ENCODE peak calls at places on chromosomes 11 and 22, in six cellular contexts. R, F, B, W, G and A are unnamed samples.

GRCh38 chr22:38707346-38707745 is 1.6 kb downstream of the GTPBP1 start:
- DNase-seq in F (peak; percentile 68), G (peak; percentile 73), W (no peak), R (no peak), B (peak; percentile 40), A (peak; percentile 84)

GRCh38 chr22:49968831-49969661 is 8.5 kb downstream of the PIM3 start:
- DNase-seq in G (no peak), R (no peak), B (no peak), F (no peak), W (no peak), A (no peak)

GRCh38 chr11:104191124-104191523 is 27.2 kb upstream of the PDGFD start:
- DNase-seq in F (peak; percentile 3), W (no peak), B (peak; percentile 42), G (no peak), R (no peak), A (no peak)

GRCh38 chr22:45008853-45009751 is 703 bp downstream of the PHF21B start:
- DNase-seq in W (no peak), B (no peak), G (no peak), R (no peak), F (peak; percentile 16), A (no peak)

GRCh38 chr11:87628161-87628560 is 547.1 kb downstream of the RAB38 start:
- DNase-seq in B (no peak), G (no peak), R (no peak), F (no peak), W (no peak), A (no peak)

GRCh38 chr22:49657275-49657973 is 170.2 kb downstream of the BRD1 start:
- DNase-seq in G (no peak), F (no peak), R (no peak), W (peak; percentile 57), B (no peak), A (no peak)

GRCh38 chr11:35285471-35285870 is 133.9 kb downstream of the SLC1A2 start:
- DNase-seq in G (no peak), F (no peak), B (no peak), W (no peak), R (no peak), A (no peak)

GRCh38 chr11:108914981-108915380 is 250.1 kb downstream of the DDX10 start:
- DNase-seq in G (no peak), F (peak; percentile 87), W (no peak), B (peak; percentile 50), R (no peak), A (peak; percentile 29)

GRCh38 chr11:57417056-57417455 is 9.9 kb downstream of the SLC43A3 start:
- DNase-seq in R (peak; percentile 24), W (no peak), B (peak; percentile 90), G (no peak), F (no peak), A (no peak)

GRCh38 chr11:3225159-3225758 is 6.6 kb upstream of the MRGPRG start:
- DNase-seq in B (no peak), W (no peak), G (no peak), F (no peak), R (no peak), A (no peak)

GRCh38 chr11:44899959-44900358 is 50.7 kb downstream of the TP53I11 start:
- DNase-seq in G (peak; percentile 71), B (peak; percentile 69), R (peak; percentile 26), W (no peak), F (peak; percentile 65), A (peak; percentile 75)

GRCh38 chr11:131609317-131609716 is 238.9 kb downstream of the NTM start:
- DNase-seq in W (no peak), F (no peak), B (peak; percentile 28), R (peak; percentile 95), G (no peak), A (peak; percentile 0)

GRCh38 chr11:6405039-6405667 is 13.7 kb downstream of the APBB1 start:
- DNase-seq in F (no peak), W (no peak), B (no peak), R (no peak), G (no peak), A (no peak)

GRCh38 chr11:68412593-68413475 is 47.7 kb upstream of the PPP6R3 start:
- DNase-seq in G (no peak), B (peak; percentile 52), F (peak; percentile 91), W (no peak), R (peak; percentile 67), A (no peak)

GRCh38 chr11:118609380-118610219 is 2.2 kb downstream of the PHLDB1 start:
- DNase-seq in R (no peak), W (peak; percentile 11), G (no peak), B (peak; percentile 41), F (peak; percentile 49), A (no peak)

GRCh38 chr11:21893468-21893867 is 299.4 kb upstream of the ANO5 start:
- DNase-seq in R (no peak), B (no peak), F (no peak), G (no peak), W (no peak), A (no peak)

GRCh38 chr11:64560941-64561340 is 30.1 kb upstream of the SLC22A12 start:
- DNase-seq in G (no peak), F (no peak), R (no peak), B (no peak), W (no peak), A (no peak)

DNA sequence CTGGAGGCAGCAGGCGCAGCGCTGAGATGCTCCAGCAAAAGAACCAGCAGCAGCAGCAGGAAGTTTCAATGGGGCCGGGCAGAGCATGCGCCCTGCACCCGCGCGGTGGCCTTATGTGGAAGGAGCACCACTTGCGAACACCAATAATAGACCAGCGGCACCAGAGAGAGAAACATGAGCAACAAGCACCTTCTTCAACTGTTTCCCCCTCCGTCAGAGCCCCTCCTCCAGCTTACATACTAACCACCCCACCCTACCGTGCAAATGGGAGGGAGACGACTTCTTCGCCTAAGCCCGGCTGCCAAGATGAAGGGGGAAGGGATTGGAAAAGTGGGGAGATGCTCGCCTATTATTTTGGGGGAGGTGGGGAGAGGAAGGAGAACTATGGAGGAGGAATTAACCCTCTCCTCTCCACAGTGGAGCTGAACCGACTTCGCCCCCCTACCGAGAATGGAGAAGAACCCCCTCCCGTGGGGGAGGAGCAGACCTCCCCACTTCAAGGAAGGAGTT is 1.1 kb downstream of the RSF1 start:
- DNase-seq in G (peak; percentile 68), R (peak; percentile 74), B (peak; percentile 86), W (peak; percentile 83), F (peak; percentile 90), A (peak; percentile 81)
- TF ChIP-seq CTCF in G (no peak), R (peak; percentile 34), B (peak; percentile 43), W (no peak), F (no peak), A (no peak)

GRCh38 chr22:40817737-40818136 is 1.4 kb downstream of the SLC25A17 start:
- DNase-seq in W (no peak), G (no peak), B (no peak), R (no peak), F (no peak), A (no peak)

GRCh38 chr22:40819741-40820140 is 595 bp upstream of the SLC25A17 start:
- DNase-seq in W (no peak), F (peak; percentile 60), G (no peak), R (no peak), B (peak; percentile 34), A (peak; percentile 30)

GRCh38 chr22:40813912-40814315 is 5.2 kb downstream of the SLC25A17 start:
- DNase-seq in W (no peak), G (no peak), B (no peak), R (no peak), F (no peak), A (no peak)

GRCh38 chr22:40818192-40818746 is 877 bp downstream of the SLC25A17 start:
- DNase-seq in W (peak; percentile 1), B (peak; percentile 5), F (peak; percentile 8), R (no peak), G (no peak), A (no peak)

GRCh38 chr22:40818747-40819662 is at the start of gene SLC25A17:
- DNase-seq in B (peak; percentile 67), W (peak; percentile 83), F (peak; percentile 83), G (peak; percentile 95), R (peak; percentile 53), A (peak; percentile 90)
- TF ChIP-seq CTCF in B (peak; percentile 64), W (no peak), F (peak; percentile 48), G (peak; percentile 50), R (peak; percentile 55), A (peak; percentile 25)

GRCh38 chr11:126546694-126547093 is 191.2 kb downstream of the ST3GAL4 start:
- DNase-seq in G (no peak), F (no peak), W (no peak), B (no peak), R (no peak), A (no peak)
- TF ChIP-seq CTCF in G (no peak), F (no peak), W (no peak), B (no peak), R (no peak), A (no peak)

DNA sequence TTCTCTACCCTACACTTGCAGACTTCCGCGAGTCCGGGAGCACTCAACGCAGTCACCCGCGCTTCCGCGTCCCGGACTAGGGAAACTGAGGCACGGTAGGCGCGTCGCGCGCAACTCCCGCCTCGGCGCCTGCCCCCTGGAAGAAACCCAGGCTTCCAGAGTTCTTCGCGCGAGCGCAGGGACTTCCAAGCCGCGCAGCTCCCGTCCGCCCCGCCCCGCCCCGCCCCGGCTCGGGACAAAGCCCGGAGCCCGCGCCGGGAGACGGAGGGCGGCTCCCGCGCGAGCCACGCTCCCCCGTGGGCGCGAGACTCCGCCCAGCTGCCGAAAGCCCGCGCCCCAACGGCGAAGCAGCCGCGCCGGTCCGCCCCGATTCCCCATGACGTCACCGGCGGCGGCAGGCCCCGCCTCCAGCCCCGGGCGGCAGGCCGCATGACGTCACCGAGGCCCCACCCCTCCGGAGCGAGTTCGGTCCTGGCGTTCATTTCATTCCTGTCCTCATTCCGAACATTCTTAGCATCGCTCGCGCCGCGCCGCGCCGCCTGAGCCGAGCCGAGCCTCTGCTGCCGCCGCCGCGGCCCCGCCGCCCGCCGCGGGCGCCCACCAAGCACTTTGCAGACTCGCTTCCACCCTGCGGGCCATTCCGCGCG is at the start of gene TEAD1:
- DNase-seq in F (peak; percentile 97), G (peak; percentile 94), W (peak; percentile 64), R (peak; percentile 89), B (peak; percentile 96), A (peak; percentile 91)
- TF ChIP-seq CTCF in F (no peak), G (no peak), W (no peak), R (no peak), B (no peak), A (no peak)

DNA sequence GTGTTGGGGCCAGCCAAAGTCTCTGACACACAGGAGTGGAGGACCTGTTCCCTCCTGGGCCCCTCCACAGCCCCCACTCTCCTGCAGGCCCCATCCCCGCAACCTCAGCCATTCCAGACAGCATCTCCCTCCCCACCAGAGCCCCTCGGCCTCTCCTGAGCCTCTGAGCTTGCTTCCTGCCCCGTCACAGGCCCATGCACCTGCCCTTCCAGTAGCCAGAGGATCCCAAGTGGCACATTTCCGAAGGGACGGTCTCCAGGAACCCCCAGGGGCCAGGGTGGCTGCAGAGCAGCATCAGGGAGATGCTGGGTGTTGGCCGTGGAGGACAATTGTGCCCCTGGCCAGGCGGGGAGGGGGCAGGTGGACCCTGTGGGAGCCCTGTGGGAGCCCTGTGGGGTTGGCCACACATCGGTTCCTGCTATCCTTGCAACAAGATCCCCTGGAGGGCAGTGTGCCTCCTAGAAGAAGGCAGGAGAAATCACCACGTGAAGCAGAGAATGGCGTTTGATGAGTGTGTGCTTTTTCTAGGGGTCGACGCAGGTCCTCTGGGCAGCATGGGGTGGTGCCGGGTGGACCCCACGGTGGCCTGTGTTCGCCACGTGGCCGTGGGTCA is 45.3 kb upstream of the PPARA start:
- DNase-seq in F (peak; percentile 57), B (no peak), R (no peak), W (no peak), G (no peak), A (peak; percentile 79)
- TF ChIP-seq CTCF in F (peak; percentile 9), B (no peak), R (no peak), W (no peak), G (no peak), A (peak; percentile 13)